ENCODE peak calls at places on chromosomes 2 and 18, in four cellular contexts. Y is HepG2, Q is GM12878, I is H1. G is an unnamed sample.

GRCh38 chr2:186307871-186308270 is 178.2 kb upstream of the ZC3H15 start:
- DNase-seq in Y (no peak), I (no peak), Q (no peak), G (no peak)

GRCh38 chr18:22093731-22094374 is 75.5 kb upstream of the GATA6 start:
- DNase-seq in Q (no peak), I (no peak), Y (no peak), G (no peak)

GRCh38 chr2:219484343-219485200 is 14.1 kb upstream of the GMPPA start:
- DNase-seq in Q (no peak), I (no peak), Y (no peak), G (no peak)

GRCh38 chr18:23053756-23054457 is 81.4 kb upstream of the CABLES1 start:
- DNase-seq in I (peak; percentile 39), Q (no peak), Y (peak; percentile 50), G (peak; percentile 44)

GRCh38 chr2:160694631-160695030 is 201.0 kb upstream of the RBMS1 start:
- DNase-seq in Y (no peak), I (no peak), Q (no peak), G (no peak)

GRCh38 chr2:233815861-233816260 is 37.7 kb downstream of the MROH2A start:
- DNase-seq in Q (no peak), Y (no peak), I (no peak), G (no peak)

GRCh38 chr2:219125886-219126270 is 34.7 kb downstream of the NHEJ1 start:
- DNase-seq in Y (no peak), Q (no peak), I (no peak), G (no peak)

GRCh38 chr2:109081374-109081773 is 47.6 kb upstream of the SH3RF3 start:
- DNase-seq in Q (no peak), Y (no peak), I (no peak), G (no peak)

GRCh38 chr2:230842473-230842872 is 22.3 kb upstream of the ITM2C start:
- DNase-seq in Q (no peak), I (no peak), Y (no peak), G (no peak)

GRCh38 chr18:13910986-13911385 is 4.3 kb downstream of the MC2R start:
- DNase-seq in Q (no peak), I (no peak), Y (no peak), G (no peak)

GRCh38 chr18:54357660-54358494 is at the start of the genes C18orf54 and STARD6:
- DNase-seq in I (peak; percentile 83), Q (peak; percentile 76), Y (peak; percentile 87), G (peak; percentile 86)

GRCh38 chr2:54402350-54402749 is 53.8 kb upstream of the SPTBN1 start:
- DNase-seq in I (no peak), Q (no peak), Y (peak; percentile 62), G (no peak)
- TF ChIP-seq YY1 in I (no peak), Q (no peak), Y (no peak), G (no peak)

GRCh38 chr2:22800422-22800821 is 584.6 kb upstream of the KLHL29 start:
- DNase-seq in Y (no peak), I (no peak), Q (no peak), G (no peak)
- TF ChIP-seq SUZ12 in Y (no peak), I (no peak), Q (no peak), G (no peak)

GRCh38 chr2:204665244-204665643 is 120.0 kb downstream of the PARD3B start:
- DNase-seq in Q (no peak), I (no peak), Y (peak; percentile 10), G (no peak)
- TF ChIP-seq YY1 in Q (no peak), I (no peak), Y (no peak), G (no peak)

GRCh38 chr18:79926715-79927596 is 24.5 kb downstream of the SLC66A2 start:
- DNase-seq in Y (no peak), Q (no peak), I (no peak), G (no peak)
- TF ChIP-seq SUZ12 in Y (no peak), Q (no peak), I (no peak), G (no peak)

GRCh38 chr18:62964432-62964831 is 249.1 kb downstream of the PHLPP1 start:
- DNase-seq in Y (no peak), I (no peak), Q (no peak), G (no peak)

GRCh38 chr18:62957885-62958472 is 242.6 kb downstream of the PHLPP1 start:
- DNase-seq in Y (peak; percentile 46), I (peak; percentile 15), Q (no peak), G (no peak)

GRCh38 chr18:62967089-62967488 is 251.7 kb downstream of the PHLPP1 start:
- DNase-seq in Q (no peak), Y (no peak), I (no peak), G (no peak)

GRCh38 chr18:62959481-62959880 is 244.1 kb downstream of the PHLPP1 start:
- DNase-seq in I (no peak), Q (no peak), Y (no peak), G (no peak)

DNA sequence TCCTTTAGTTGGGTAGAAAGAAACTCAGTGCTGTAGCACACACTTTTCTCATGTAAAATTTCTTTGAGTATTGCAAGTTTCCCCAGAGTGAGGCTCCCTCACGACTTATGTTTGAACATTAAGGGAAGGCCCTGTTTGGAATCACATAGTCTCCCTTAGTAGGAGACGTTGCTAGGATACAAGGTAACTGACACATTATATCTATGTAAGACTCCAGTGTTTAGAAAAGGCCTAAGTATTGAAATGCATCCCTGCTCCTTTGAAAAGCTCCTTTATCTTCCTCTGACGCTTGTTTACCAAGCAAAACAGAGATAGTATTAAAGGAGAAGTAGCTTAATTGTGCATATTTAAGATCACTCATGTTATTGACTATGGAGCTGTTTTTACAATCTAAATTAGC is 248.2 kb downstream of the PHLPP1 start:
- DNase-seq in Y (no peak), I (no peak), Q (no peak), G (no peak)
- TF ChIP-seq YY1 in Y (no peak), I (no peak), Q (no peak), G (no peak)

DNA sequence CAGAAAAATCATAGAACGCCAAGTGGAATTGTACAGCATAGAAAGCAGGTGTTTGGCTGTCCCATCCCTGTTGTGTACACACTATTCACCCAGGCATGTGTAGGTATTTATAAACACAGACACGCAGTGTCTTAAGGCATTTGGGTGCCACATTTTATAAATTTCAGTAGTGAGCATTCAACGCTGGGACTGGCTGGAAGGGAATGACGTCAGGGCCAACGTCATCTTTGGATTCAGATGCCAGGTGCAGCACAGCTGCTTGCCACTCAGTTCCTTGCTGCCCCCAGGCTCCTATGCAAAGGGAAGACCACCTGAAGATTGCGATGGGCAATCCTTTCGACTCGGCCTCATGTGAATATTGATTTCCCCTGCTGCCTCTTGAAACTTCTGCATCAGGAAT is 461.7 kb upstream of the SOX11 start:
- DNase-seq in Q (no peak), Y (no peak), I (no peak), G (no peak)
- TF ChIP-seq SUZ12 in Q (no peak), Y (no peak), I (no peak), G (no peak)

GRCh38 chr2:60439219-60439974 is 114.1 kb downstream of the BCL11A start:
- DNase-seq in I (no peak), Y (no peak), Q (peak; percentile 96), G (no peak)
- TF ChIP-seq YY1 in I (no peak), Y (no peak), Q (peak; percentile 67), G (no peak)

G was measured in NT2/D1.